ENCODE peak calls at places on chromosomes 3 and 15, in six cellular contexts. X is cortex of kidney, C is GM12892, N is tibial artery, Y is hepatic stellate cell, H is GM03348. W is an unnamed sample.

GRCh38 chr3:31882895-31883294 is 98.2 kb downstream of the OSBPL10 start:
- DNase-seq in Y (no peak), X (no peak), C (no peak), N (no peak), H (no peak), W (no peak)

GRCh38 chr3:11547498-11547897 is 96.2 kb downstream of the VGLL4 start:
- DNase-seq in X (no peak), Y (no peak), C (no peak), H (no peak), N (no peak), W (no peak)

GRCh38 chr15:34297059-34297458 is 40.5 kb downstream of the SLC12A6 start:
- DNase-seq in C (no peak), Y (peak; percentile 30), N (no peak), H (peak; percentile 19), X (no peak), W (no peak)

GRCh38 chr3:157159037-157159761 is 748 bp downstream of the CCNL1 start:
- DNase-seq in N (peak; percentile 77), Y (peak; percentile 26), H (peak; percentile 67), C (peak; percentile 25), X (no peak), W (no peak)

GRCh38 chr15:61404567-61404966 is 175.5 kb upstream of the RORA start:
- DNase-seq in C (no peak), N (no peak), Y (no peak), H (no peak), X (no peak), W (no peak)

GRCh38 chr15:71357357-71357756 is 242.1 kb downstream of the THSD4 start:
- DNase-seq in N (no peak), Y (no peak), H (no peak), C (no peak), X (no peak), W (no peak)

GRCh38 chr3:31777092-31777491 is 204.0 kb downstream of the OSBPL10 start:
- DNase-seq in C (no peak), X (no peak), H (no peak), Y (no peak), N (no peak), W (peak; percentile 22)

GRCh38 chr3:72346526-72346926 is 501.7 kb downstream of the SHQ1 start:
- DNase-seq in N (peak; percentile 57), X (no peak), H (peak; percentile 94), C (no peak), Y (peak; percentile 81), W (no peak)

GRCh38 chr15:83106994-83107840 is at the start of gene TM6SF1:
- DNase-seq in C (peak; percentile 48), N (no peak), X (no peak), Y (peak; percentile 18), H (peak; percentile 33), W (no peak)

GRCh38 chr3:52441772-52442332 is 3.1 kb downstream of the SEMA3G start:
- DNase-seq in N (no peak), H (no peak), X (no peak), C (no peak), Y (no peak), W (no peak)

GRCh38 chr15:29864501-29864900 is 42.2 kb upstream of the TJP1 start:
- DNase-seq in N (no peak), Y (no peak), X (no peak), H (no peak), C (no peak), W (no peak)

GRCh38 chr15:82100116-82100795 is 54.4 kb upstream of the MEX3B start:
- DNase-seq in H (peak; percentile 51), N (no peak), Y (no peak), C (no peak), X (no peak), W (no peak)

GRCh38 chr3:17151598-17152373 is 267.0 kb downstream of the PLCL2 start:
- DNase-seq in H (no peak), Y (no peak), C (peak; percentile 42), X (no peak), N (no peak), W (no peak)